ENCODE peak calls at places on chromosomes 7 and 10, in five cellular contexts. H is HCT116, N is trophoblast cell, C is aorta, G is breast epithelium. W is an unnamed sample. For H3K4me1, the result is how much of the 10 kb centered on the place peaks cover.

GRCh38 chr7:157053118-157053517 is 42.7 kb upstream of the MNX1 start:
- DNase-seq in H (no peak), N (no peak), C (no peak), G (no peak), W (no peak)

GRCh38 chr7:82050792-82051191 is 280.9 kb upstream of the HGF start:
- DNase-seq in H (no peak), N (peak), C (no peak), G (no peak), W (no peak)

GRCh38 chr10:23399701-23400144 is 39.2 kb upstream of the OTUD1 start:
- DNase-seq in H (no peak), N (peak), C (no peak), G (no peak), W (no peak)

GRCh38 chr7:66415659-66416265 is 210.6 kb downstream of the TPST1 start:
- DNase-seq in H (no peak), N (no peak), C (no peak), G (no peak), W (no peak)

GRCh38 chr7:127598318-127598717 is 4.8 kb downstream of the FSCN3 start:
- DNase-seq in H (peak), N (peak), C (no peak), G (no peak), W (no peak)

GRCh38 chr10:89080660-89081059 is 90.1 kb downstream of the FAS start:
- DNase-seq in H (no peak), N (no peak), C (no peak), G (no peak), W (no peak)

GRCh38 chr10:119896061-119896655 is 3.6 kb downstream of the SEC23IP start:
- DNase-seq in H (no peak), N (no peak), C (no peak), G (no peak), W (no peak)

GRCh38 chr10:12908773-12909172 is 92.7 kb downstream of the CCDC3 start:
- DNase-seq in H (no peak), N (no peak), C (no peak), G (no peak), W (no peak)

GRCh38 chr10:78203915-78204818 is 170.5 kb downstream of the RPS24 start:
- DNase-seq in H (no peak), N (no peak), C (peak), G (no peak), W (no peak)

GRCh38 chr7:20111821-20112542 is 105.2 kb downstream of the MACC1 start:
- DNase-seq in H (no peak), N (no peak), C (no peak), G (no peak), W (no peak)

GRCh38 chr7:108028111-108028510 is 25.1 kb upstream of the LAMB1 start:
- DNase-seq in H (no peak), N (no peak), C (no peak), G (no peak), W (no peak)

GRCh38 chr10:100192350-100192749 is 6.5 kb upstream of the ERLIN1 start:
- DNase-seq in H (no peak), N (no peak), C (no peak), G (no peak), W (peak)

GRCh38 chr10:125692246-125692931 is 9.4 kb upstream of the TEX36 start:
- DNase-seq in H (no peak), N (no peak), C (no peak), G (no peak), W (no peak)

GRCh38 chr10:71860243-71861029 is 9.4 kb upstream of the PSAP start:
- DNase-seq in H (peak), N (peak), C (peak), G (peak), W (peak)

GRCh38 chr7:96314402-96315108 is 7.3 kb downstream of the SLC25A13 start:
- DNase-seq in H (no peak), N (peak), C (no peak), G (no peak), W (no peak)

GRCh38 chr7:91518058-91518457 is 253.8 kb downstream of the FZD1 start:
- DNase-seq in H (no peak), N (no peak), C (no peak), G (no peak), W (no peak)

GRCh38 chr10:110168601-110169481 is 38.6 kb upstream of the MXI1 start:
- DNase-seq in H (no peak), N (no peak), C (no peak), G (no peak), W (no peak)

GRCh38 chr7:45710271-45711160 is 136.3 kb downstream of the ADCY1 start:
- DNase-seq in H (no peak), N (no peak), C (no peak), G (peak), W (no peak)

GRCh38 chr7:133486-133885 is 58.9 kb upstream of the FAM20C start:
- DNase-seq in H (no peak), N (no peak), C (no peak), G (no peak), W (no peak)
- H3K4me1 ChIP-seq in H (under half), N (under half), C (under half), G (under half), W (under half)

DNA sequence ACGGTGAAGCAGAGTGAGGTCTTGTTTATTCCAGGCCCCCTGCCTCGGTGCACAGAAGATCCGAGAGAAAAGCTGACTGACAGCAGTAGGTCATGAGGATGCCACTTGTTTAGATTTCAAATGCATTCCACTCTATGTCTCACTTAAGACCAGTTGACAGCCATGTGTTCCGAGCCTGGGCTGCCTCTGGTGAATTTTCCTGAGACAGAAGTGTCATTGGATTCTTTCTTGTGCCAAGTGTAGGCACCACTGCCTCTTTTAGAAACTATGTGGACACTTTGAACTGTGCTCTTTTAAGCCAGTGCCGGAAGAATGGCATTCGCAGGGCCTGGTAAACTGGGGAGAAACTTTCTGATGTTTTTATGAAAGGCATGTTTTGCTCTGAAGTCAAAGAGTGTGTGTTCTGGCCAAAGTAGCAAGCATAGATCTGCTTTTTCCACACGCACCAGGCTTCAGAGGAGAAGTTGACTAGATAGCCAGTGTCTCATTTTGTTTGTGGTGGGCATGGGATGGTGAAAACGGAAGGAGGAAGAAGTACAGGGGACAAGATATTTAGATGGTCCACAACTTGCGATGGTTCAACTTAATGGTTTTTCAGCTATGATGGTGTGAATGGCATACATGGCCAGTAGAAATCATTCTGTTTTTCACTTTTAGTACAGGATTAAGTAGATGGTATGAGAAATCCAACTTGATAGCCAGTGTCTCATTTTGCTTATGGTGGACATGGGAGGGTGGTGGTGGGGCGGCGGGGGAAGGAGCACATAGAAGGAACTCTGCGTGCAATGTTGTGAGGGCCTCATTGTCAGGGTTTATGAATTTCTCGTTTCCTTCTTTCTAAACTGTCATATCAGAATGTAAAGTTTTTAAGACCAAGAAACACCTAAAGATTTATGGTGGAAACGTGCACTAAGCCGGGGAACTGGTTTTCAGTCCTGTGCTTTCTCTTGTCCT is 41.5 kb downstream of the CYP17A1 start:
- DNase-seq in H (no peak), N (no peak), C (peak), G (no peak), W (no peak)
- H3K4me1 ChIP-seq in H (under half), N (under half), C (under half), G (under half), W (half or more)

GRCh38 chr7:116772926-116773749 is 89.2 kb upstream of the CAPZA2 start:
- DNase-seq in H (no peak), N (no peak), C (no peak), G (no peak), W (no peak)
- H3K4me1 ChIP-seq in H (half or more), N (under half), C (under half), G (under half), W (under half)

DNA sequence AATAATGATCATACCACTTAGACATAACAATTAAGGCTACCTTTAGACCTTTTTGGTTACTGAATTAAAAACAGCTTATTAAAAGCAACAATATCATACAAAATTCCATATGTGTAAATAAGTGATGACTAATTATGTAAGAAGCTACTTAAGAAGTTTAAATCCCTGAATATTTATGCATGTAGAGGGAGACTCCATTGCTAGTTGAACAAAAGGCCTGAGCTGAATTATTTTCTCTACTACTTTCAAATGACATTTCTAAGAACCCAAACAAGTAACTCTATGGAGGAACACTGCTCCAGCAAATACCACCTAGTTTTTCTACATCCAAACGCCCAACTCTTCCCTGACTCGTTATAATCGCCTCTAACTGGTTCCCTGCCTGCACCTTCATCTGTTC is 31.5 kb downstream of the EPC1 start:
- DNase-seq in H (no peak), N (no peak), C (no peak), G (no peak), W (no peak)
- H3K4me1 ChIP-seq in H (under half), N (under half), C (under half), G (under half), W (half or more)

DNA sequence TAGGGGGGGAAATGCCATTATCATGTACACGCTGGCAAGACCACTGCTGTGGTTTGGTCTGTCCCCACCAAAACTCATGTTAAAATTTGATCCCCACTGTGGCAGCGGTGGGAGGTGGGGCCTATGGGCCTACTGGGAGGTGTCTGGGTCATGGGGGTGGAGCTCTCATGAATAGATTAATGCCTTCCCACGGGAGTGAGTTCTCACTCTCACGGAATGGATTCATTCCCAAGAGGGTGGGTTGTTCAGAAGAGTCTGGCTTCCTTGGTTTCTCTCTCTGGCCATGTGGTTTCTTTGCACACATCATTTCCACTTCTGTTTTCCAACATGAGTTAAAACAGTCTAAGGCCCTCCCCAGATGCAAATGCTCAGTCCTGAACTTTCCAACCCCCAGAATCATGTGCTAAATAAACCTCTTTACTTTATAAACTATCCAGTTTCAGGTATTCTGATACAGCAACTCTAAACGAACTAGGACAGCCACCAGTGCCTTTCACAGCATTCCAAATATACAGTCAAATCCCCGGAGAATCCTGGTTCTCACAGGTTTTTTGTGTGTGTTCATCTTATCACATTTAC is 44.3 kb downstream of the SMURF1 start:
- DNase-seq in H (no peak), N (no peak), C (no peak), G (no peak), W (no peak)
- H3K4me1 ChIP-seq in H (under half), N (under half), C (under half), G (under half), W (under half)

DNA sequence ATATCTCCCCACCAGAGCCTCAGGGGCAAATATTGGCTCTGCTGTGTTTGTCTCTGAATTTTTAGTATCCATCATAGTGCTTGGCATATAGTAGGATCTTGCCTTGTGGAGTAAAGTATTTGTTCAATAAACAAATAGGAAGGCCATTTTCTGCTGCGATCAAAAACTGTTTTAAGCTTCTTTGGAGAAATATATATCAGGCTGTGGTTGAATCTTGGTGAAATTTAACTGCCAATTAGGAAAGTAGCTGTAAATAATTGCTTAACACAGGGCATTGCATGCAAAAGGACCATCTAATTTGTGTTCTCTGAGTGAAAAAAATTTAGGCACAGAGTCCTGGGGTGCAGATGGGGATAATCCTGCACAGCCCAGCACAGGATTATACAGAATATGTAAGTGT is 15.1 kb downstream of the VCL start:
- DNase-seq in H (no peak), N (no peak), C (no peak), G (no peak), W (no peak)
- H3K4me1 ChIP-seq in H (under half), N (under half), C (under half), G (under half), W (under half)